ENCODE peak calls at places on chromosomes 2 and 18, in four cellular contexts. D is K562, X is A549, J is endothelial cell of umbilical vein. P is an unnamed sample.

GRCh38 chr2:9638532-9638931 is 7.7 kb upstream of the YWHAQ start:
- DNase-seq in D (peak), X (peak), J (peak), P (no peak)

GRCh38 chr2:230797515-230798495 is 66.9 kb upstream of the ITM2C start:
- DNase-seq in J (no peak), X (no peak), D (no peak), P (peak)

GRCh38 chr2:133986076-133986837 is 267.6 kb upstream of the MGAT5 start:
- DNase-seq in X (no peak), J (no peak), D (no peak), P (no peak)

GRCh38 chr2:78682781-78683180 is 342.7 kb upstream of the REG3G start:
- DNase-seq in J (no peak), X (no peak), D (no peak), P (no peak)

GRCh38 chr2:181785677-181786344 is 105.5 kb upstream of the NEUROD1 start:
- DNase-seq in J (peak), D (no peak), X (peak), P (no peak)

GRCh38 chr18:75334869-75335268 is 92.6 kb downstream of the SMIM21 start:
- DNase-seq in J (no peak), X (no peak), D (no peak), P (no peak)

GRCh38 chr2:9057939-9058761 is 54.7 kb upstream of the MBOAT2 start:
- DNase-seq in X (peak), J (no peak), D (no peak), P (no peak)

GRCh38 chr2:217108086-217108485 is 248.2 kb upstream of the TNP1 start:
- DNase-seq in J (no peak), D (no peak), X (no peak), P (no peak)

GRCh38 chr2:98712145-98712544 is 18.8 kb downstream of the MGAT4A start:
- DNase-seq in D (no peak), J (no peak), X (no peak), P (no peak)

GRCh38 chr18:61703508-61703907 is 189.3 kb downstream of the RNF152 start:
- DNase-seq in X (no peak), D (no peak), J (no peak), P (no peak)

GRCh38 chr2:235106874-235107639 is 155.2 kb downstream of the SH3BP4 start:
- DNase-seq in D (peak), J (peak), X (peak), P (peak)

GRCh38 chr18:54607213-54607934 is 16.3 kb downstream of the DYNAP start:
- DNase-seq in D (no peak), J (peak), X (peak), P (peak)

GRCh38 chr2:158543957-158544356 is 87.2 kb downstream of the PKP4 start:
- DNase-seq in X (no peak), J (peak), D (no peak), P (no peak)

GRCh38 chr18:68660355-68661183 is 54.3 kb downstream of the TMX3 start:
- DNase-seq in D (peak), X (peak), J (peak), P (peak)

GRCh38 chr18:59631583-59632181 is 65.5 kb downstream of the CCBE1 start:
- DNase-seq in X (peak), J (peak), D (no peak), P (peak)

GRCh38 chr18:25467226-25468065 is 115.5 kb upstream of the ZNF521 start:
- DNase-seq in X (no peak), J (no peak), D (no peak), P (peak)

GRCh38 chr18:36006997-36007396 is 34.5 kb downstream of the RMP24 start:
- DNase-seq in D (no peak), J (no peak), X (no peak), P (no peak)

GRCh38 chr18:29012874-29013273 is 835.9 kb upstream of the CDH2 start:
- DNase-seq in X (no peak), J (no peak), D (no peak), P (no peak)

GRCh38 chr2:241813806-241814570 is 5.0 kb downstream of the NEU4 start:
- DNase-seq in J (no peak), X (no peak), D (no peak), P (peak)

GRCh38 chr2:164260506-164260905 is 360.8 kb downstream of the GRB14 start:
- DNase-seq in X (no peak), D (no peak), J (no peak), P (no peak)

GRCh38 chr2:50840346-50841124 is 191.4 kb downstream of the NRXN1 start:
- DNase-seq in X (no peak), J (no peak), D (no peak), P (no peak)

GRCh38 chr2:229407170-229407569 is 136.1 kb upstream of the PID1 start:
- DNase-seq in D (no peak), X (peak), J (peak), P (no peak)

GRCh38 chr18:25016666-25017065 is 335.3 kb downstream of the ZNF521 start:
- DNase-seq in X (peak), D (no peak), J (no peak), P (no peak)

GRCh38 chr2:70977605-70978205 is 725 bp upstream of the ANKRD53 start:
- DNase-seq in J (peak), X (no peak), D (no peak), P (no peak)

GRCh38 chr18:12295389-12296086 is 12.5 kb upstream of the TUBB6 start:
- DNase-seq in J (peak), D (no peak), X (no peak), P (no peak)

GRCh38 chr2:40202798-40203400 is 249.0 kb downstream of the SLC8A1 start:
- DNase-seq in J (no peak), D (no peak), X (no peak), P (no peak)

GRCh38 chr2:186554850-186555785 is 34.7 kb upstream of the ITGAV start:
- DNase-seq in J (peak), D (no peak), X (peak), P (peak)

GRCh38 chr2:71846669-71847291 is 300.9 kb downstream of the CYP26B1 start:
- DNase-seq in X (no peak), J (peak), D (no peak), P (no peak)

GRCh38 chr2:218293715-218294429 is 1.6 kb upstream of the TMBIM1 start:
- DNase-seq in J (no peak), D (peak), X (no peak), P (no peak)

GRCh38 chr2:236665572-236666118 is 96.0 kb downstream of the ACKR3 start:
- DNase-seq in X (peak), J (no peak), D (no peak), P (no peak)

GRCh38 chr18:76490701-76491171 is 4.3 kb downstream of the ZNF516 start:
- DNase-seq in D (no peak), X (no peak), J (peak), P (peak)

GRCh38 chr18:63440219-63440618 is 17.9 kb upstream of the VPS4B start:
- DNase-seq in X (no peak), J (no peak), D (no peak), P (no peak)

GRCh38 chr2:60558536-60558935 is 5.1 kb upstream of the BCL11A start:
- DNase-seq in X (no peak), D (no peak), J (no peak), P (peak)

GRCh38 chr2:71064754-71065621 is 3.5 kb upstream of the NAGK start:
- DNase-seq in D (no peak), J (no peak), X (no peak), P (peak)

GRCh38 chr2:36456227-36456788 is 100.7 kb downstream of the CRIM1 start:
- DNase-seq in J (peak), X (no peak), D (no peak), P (no peak)

GRCh38 chr2:173076557-173077345 is 1.1 kb downstream of the MAP3K20 start:
- DNase-seq in J (peak), D (peak), X (peak), P (peak)

GRCh38 chr2:168530980-168531379 is 74.9 kb downstream of the CERS6 start:
- DNase-seq in X (no peak), D (no peak), J (no peak), P (peak)

GRCh38 chr2:240452471-240453256 is 17.2 kb downstream of the GPC1 start:
- DNase-seq in X (peak), J (peak), D (peak), P (peak)
- TF ChIP-seq POLR2A in X (peak), J (no peak), D (no peak), P (no peak)

DNA sequence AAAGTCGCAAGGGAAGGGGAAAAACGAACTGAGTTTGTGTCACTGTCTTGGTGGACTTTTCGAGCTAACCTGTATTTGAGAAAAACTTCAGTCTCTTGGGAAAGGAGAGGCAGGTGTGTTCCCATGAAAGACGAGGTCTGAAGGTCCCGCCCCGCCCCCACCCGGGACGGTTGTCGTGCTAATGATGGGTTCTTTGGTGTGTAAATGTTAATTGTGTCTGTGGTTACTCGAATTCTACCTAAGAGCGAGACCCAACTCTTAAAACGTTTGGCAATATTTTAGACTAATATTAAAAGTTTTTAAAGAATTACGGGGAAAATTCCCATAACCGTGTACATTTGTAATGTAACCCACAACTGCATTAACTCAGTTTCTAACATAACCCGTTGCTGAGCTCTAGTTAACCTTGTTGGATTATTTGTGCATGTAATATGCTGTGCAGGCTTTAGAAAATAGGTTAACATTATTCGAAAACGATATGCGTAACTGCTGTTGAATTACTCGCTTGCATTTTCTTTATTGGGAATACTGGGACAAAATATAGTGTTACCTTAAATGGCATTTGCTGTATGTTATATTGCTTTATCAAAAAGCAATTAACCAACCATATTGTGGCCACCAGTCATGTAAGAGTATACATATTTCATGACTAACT is 819 bp downstream of the EPB41L5 start:
- DNase-seq in J (peak), X (no peak), D (no peak), P (no peak)
- TF ChIP-seq MYC in J (no peak), X (no peak), D (no peak), P (no peak)

GRCh38 chr2:189673661-189674373 is 653 bp upstream of the ANKAR start:
- DNase-seq in J (no peak), X (no peak), D (no peak), P (no peak)

GRCh38 chr2:189676471-189676870 is 2.0 kb downstream of the ANKAR start:
- DNase-seq in D (no peak), X (no peak), J (no peak), P (no peak)

GRCh38 chr2:189679224-189679623 is 4.8 kb downstream of the ANKAR start:
- DNase-seq in J (no peak), D (no peak), X (no peak), P (no peak)

GRCh38 chr2:189669913-189670312 is 4.6 kb upstream of the ANKAR start:
- DNase-seq in J (no peak), X (no peak), D (no peak), P (no peak)

DNA sequence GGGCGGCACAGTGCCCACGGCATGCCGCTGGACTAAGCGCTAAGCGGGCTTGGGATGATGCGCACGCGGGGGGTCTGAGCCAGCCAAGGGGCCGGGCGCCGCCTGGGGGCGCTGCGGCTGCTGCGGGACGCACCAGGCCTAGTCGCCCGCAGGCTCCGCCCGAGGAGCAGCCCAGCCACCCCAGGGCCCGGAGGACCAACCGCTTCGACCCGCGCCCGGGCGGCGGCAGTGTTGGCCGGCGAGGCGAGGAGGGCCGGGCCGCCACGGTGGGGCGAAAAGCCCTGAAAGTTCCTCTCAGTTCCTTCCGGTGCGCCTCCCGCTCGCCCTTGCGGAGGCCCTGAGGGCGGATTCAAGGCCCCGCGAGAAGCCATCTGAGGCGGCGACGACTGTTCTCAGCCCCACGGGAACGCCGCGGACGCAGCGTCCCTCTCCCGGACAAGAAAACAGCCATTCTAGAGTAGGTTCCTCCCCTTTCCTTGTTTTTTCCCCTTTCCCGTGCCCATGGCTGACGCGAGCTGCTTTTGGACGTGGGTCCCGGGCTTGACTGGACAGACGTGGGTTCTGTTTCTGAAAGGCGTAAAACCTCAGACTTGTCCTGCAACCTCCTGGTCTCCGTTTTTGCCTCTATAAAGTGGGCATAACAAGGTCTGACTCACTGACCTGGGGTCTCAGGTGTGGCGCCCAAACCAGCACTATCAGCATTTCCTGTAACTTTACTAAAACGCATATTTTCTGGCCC is at the start of gene ANKAR:
- DNase-seq in X (peak), J (peak), D (no peak), P (peak)
- TF ChIP-seq POLR2A in X (peak), J (peak), D (no peak), P (no peak)

DNA sequence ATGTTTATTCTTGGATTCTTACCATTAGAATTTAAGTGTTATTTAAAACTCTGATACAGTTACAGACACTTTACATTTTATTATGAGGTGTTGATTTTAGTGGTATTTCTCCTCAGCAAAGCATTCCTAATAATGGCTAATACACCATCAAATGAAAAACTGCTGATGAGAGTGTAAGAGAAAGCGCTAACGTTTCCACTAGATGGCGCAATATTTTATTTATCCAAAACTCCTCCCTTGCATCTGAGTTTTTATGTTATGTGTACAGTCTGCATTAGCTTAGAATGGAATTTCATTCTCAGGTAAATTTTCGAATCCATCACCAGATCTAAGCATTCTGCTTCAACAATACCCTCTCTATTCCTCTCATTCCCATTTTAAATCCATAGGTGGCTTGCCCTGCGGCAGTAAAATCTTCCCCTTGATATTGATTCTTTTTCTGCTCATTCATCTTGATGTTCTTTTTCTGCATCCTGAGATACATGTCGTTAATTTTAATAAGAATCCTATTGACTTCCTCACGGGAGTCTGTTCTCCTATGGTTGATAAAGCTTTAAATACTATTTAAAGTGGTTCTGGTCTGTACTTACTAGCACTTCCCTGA is 53.9 kb downstream of the PRKRA start:
- DNase-seq in J (peak), X (peak), D (peak), P (peak)
- TF ChIP-seq MYC in J (no peak), X (no peak), D (no peak), P (no peak)

DNA sequence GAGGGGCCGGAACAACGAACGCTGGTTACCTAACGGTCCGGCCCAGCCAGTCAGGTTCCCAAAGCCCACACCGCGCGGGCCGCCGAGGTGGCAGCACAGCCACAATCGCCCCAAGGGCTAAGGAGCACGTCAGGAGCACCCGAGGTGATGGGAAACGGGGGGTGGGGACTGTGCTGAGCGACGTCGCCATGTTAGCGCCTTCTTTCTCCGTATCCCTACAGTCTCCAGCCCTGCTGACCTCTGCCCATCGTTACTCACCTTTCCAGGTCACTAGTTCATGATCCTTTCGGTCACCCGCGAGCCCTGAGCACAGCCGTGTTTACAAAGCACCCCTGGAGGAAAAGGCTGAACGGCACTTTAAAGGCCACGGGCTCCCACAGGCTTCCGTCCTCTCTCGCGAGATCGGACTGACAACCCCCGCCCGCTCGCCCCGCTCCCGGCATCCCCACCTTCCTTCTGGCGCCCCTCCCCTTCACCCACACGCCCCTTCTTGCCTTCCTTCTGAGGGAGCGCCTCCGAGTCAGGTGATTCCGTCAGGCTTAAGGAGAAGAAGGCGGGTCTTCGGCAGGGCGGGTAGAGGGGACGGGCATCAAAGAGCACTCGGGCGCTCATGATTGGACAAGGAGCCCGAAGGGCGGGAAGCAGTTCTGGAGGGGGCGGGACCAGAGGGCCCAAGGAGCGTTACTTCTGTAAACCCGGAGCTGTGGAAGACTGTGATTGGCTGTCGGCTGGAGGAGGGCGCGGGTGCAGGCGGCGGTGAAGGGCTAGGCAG is at the start of gene ATF2:
- DNase-seq in X (peak), J (peak), D (peak), P (peak)
- TF ChIP-seq POLR2A in X (peak), J (peak), D (peak), P (peak)

DNA sequence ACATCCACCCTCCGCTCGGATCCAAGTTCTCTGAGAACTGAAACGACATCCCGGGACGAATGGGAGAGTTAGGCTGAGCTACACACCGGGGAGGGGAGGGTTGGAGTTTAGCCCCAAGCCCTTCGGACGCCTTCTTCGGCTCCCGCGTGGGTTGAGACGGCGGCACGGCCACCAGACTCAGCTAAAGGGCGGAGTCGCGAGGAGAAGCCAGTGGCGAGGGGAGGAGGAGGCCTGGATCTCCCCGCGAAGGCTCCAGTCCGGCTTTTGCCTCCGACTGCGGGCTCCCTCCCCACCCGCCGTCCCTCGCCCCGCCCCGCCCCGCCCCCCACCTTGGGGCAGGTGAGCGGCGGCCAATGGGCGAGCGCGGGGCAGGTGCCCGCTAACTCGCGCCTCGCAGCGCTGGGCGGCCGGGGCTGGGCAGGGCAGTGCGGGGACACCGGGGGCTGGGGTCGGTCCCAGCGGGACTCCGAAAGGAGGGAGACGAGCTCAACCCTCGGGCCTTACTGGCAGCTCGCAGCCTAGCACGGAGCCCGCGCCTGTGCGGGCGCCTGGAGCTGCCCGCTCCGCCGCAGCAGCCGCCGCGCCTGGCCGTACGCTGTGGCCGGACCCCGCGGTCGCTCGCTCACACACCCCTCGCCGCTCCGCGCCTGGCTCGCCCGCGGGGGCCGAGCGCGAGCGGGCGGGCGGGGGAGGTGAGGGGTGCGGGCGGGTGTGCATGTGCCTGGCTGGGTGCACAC is at the start of gene EMX1:
- DNase-seq in D (peak), J (no peak), X (peak), P (no peak)
- TF ChIP-seq MYC in D (no peak), J (no peak), X (no peak), P (no peak)

GRCh38 chr2:174634130-174635014 is 36.8 kb upstream of the WIPF1 start:
- DNase-seq in D (peak), J (peak), X (no peak), P (peak)
- TF ChIP-seq POLR2A in D (no peak), J (no peak), X (no peak), P (peak)

P was measured in NB4.